ENCODE peak calls at places on chromosomes 6 and 20, in five cellular contexts. One of them, this sample, is unnamed.

GRCh38 chr20:10349118-10349517 is 84.9 kb downstream of the MKKS start:
- DNase-seq in left lung: no peak
- DNase-seq in endothelial cell: no peak
- DNase-seq in A172: no peak
- DNase-seq in RCC 7860: no peak
- DNase-seq in this sample: no peak

GRCh38 chr6:141393405-141394124 is 739.2 kb upstream of the GJE1 start:
- DNase-seq in RCC 7860: no peak
- DNase-seq in A172: no peak
- DNase-seq in endothelial cell: no peak
- DNase-seq in left lung: no peak
- DNase-seq in this sample: no peak

GRCh38 chr6:139743629-139744028 is 369.2 kb upstream of the CITED2 start:
- DNase-seq in endothelial cell: no peak
- DNase-seq in A172: peak; percentile 88
- DNase-seq in RCC 7860: peak; percentile 92
- DNase-seq in left lung: no peak
- DNase-seq in this sample: peak; percentile 81

GRCh38 chr6:27592107-27592480 is 119.2 kb upstream of the ZNF184 start:
- DNase-seq in endothelial cell: no peak
- DNase-seq in RCC 7860: no peak
- DNase-seq in A172: no peak
- DNase-seq in left lung: no peak
- DNase-seq in this sample: no peak

GRCh38 chr6:20200761-20201160 is 11.5 kb downstream of the MBOAT1 start:
- DNase-seq in RCC 7860: no peak
- DNase-seq in left lung: no peak
- DNase-seq in A172: no peak
- DNase-seq in endothelial cell: no peak
- DNase-seq in this sample: no peak

GRCh38 chr20:48171626-48172025 is 386.3 kb upstream of the SULF2 start:
- DNase-seq in A172: no peak
- DNase-seq in endothelial cell: no peak
- DNase-seq in RCC 7860: no peak
- DNase-seq in left lung: no peak
- DNase-seq in this sample: no peak

GRCh38 chr6:130282234-130282995 is 59.7 kb upstream of the SAMD3 start:
- DNase-seq in left lung: no peak
- DNase-seq in RCC 7860: no peak
- DNase-seq in A172: peak; percentile 9
- DNase-seq in endothelial cell: no peak
- DNase-seq in this sample: no peak

GRCh38 chr20:49320460-49320859 is 42.6 kb upstream of the ZNFX1 start:
- DNase-seq in RCC 7860: peak; percentile 25
- DNase-seq in endothelial cell: peak; percentile 46
- DNase-seq in A172: peak; percentile 64
- DNase-seq in left lung: no peak
- DNase-seq in this sample: peak; percentile 39

GRCh38 chr6:37556884-37557644 is 57.4 kb upstream of the CCDC167 start:
- DNase-seq in RCC 7860: peak; percentile 49
- DNase-seq in endothelial cell: no peak
- DNase-seq in left lung: no peak
- DNase-seq in A172: peak; percentile 13
- DNase-seq in this sample: no peak

GRCh38 chr6:93676506-93676905 is 257.1 kb upstream of the EPHA7 start:
- DNase-seq in endothelial cell: no peak
- DNase-seq in RCC 7860: no peak
- DNase-seq in left lung: no peak
- DNase-seq in A172: no peak
- DNase-seq in this sample: no peak

GRCh38 chr20:59123011-59123676 is 40.5 kb upstream of the ZNF831 start:
- DNase-seq in RCC 7860: no peak
- DNase-seq in left lung: no peak
- DNase-seq in endothelial cell: no peak
- DNase-seq in A172: no peak
- DNase-seq in this sample: no peak

GRCh38 chr6:13406051-13406477 is 77.7 kb upstream of the TBC1D7 start:
- DNase-seq in endothelial cell: no peak
- DNase-seq in A172: no peak
- DNase-seq in RCC 7860: no peak
- DNase-seq in left lung: no peak
- DNase-seq in this sample: no peak

GRCh38 chr6:35202066-35202546 is 11.7 kb upstream of the SCUBE3 start:
- DNase-seq in A172: no peak
- DNase-seq in endothelial cell: no peak
- DNase-seq in RCC 7860: no peak
- DNase-seq in left lung: no peak
- DNase-seq in this sample: no peak

GRCh38 chr20:4119854-4120209 is 104.5 kb upstream of the RNF24 start:
- DNase-seq in endothelial cell: no peak
- DNase-seq in A172: peak; percentile 44
- DNase-seq in left lung: no peak
- DNase-seq in RCC 7860: no peak
- DNase-seq in this sample: peak; percentile 61

GRCh38 chr6:137846772-137847313 is 20.2 kb upstream of the TNFAIP3 start:
- DNase-seq in RCC 7860: no peak
- DNase-seq in endothelial cell: no peak
- DNase-seq in A172: no peak
- DNase-seq in left lung: peak; percentile 81
- DNase-seq in this sample: no peak

GRCh38 chr20:31712564-31713311 is 9.9 kb downstream of the BCL2L1 start:
- DNase-seq in left lung: peak; percentile 78
- DNase-seq in RCC 7860: peak; percentile 96
- DNase-seq in A172: peak; percentile 99
- DNase-seq in endothelial cell: no peak
- DNase-seq in this sample: no peak

GRCh38 chr20:61976275-61976649 is 89.4 kb downstream of the TAF4 start:
- DNase-seq in left lung: no peak
- DNase-seq in RCC 7860: no peak
- DNase-seq in endothelial cell: no peak
- DNase-seq in A172: no peak
- DNase-seq in this sample: no peak

GRCh38 chr6:145345094-145345493 is 390.2 kb downstream of the EPM2A start:
- DNase-seq in A172: no peak
- DNase-seq in left lung: no peak
- DNase-seq in endothelial cell: no peak
- DNase-seq in RCC 7860: no peak
- DNase-seq in this sample: no peak